ENCODE peak calls at places on chromosomes 5 and 9, in six cellular contexts. Y is lower leg skin; V is AG04450; U is brain microvascular endothelial cell; W is foreskin keratinocyte; K is CD8-positive, alpha-beta T cell. H is an unnamed sample.

GRCh38 chr5:181028032-181028819 is 11.8 kb upstream of the BTNL9 start:
- DNase-seq in V (no peak), W (no peak), Y (no peak), K (no peak), U (no peak), H (no peak)

GRCh38 chr5:116542619-116543018 is 32.0 kb downstream of the SEMA6A start:
- DNase-seq in Y (no peak), U (no peak), V (no peak), W (no peak), K (no peak), H (no peak)

GRCh38 chr9:9563817-9564216 is 1049.0 kb downstream of the PTPRD start:
- DNase-seq in K (no peak), U (no peak), V (no peak), W (no peak), Y (no peak), H (no peak)

GRCh38 chr5:180825768-180826525 is 23.3 kb upstream of the MGAT1 start:
- DNase-seq in Y (no peak), K (no peak), W (peak), V (no peak), U (peak), H (no peak)

GRCh38 chr5:132947661-132948060 is 15.8 kb downstream of the AFF4 start:
- DNase-seq in K (no peak), Y (no peak), U (no peak), V (peak), W (peak), H (no peak)

GRCh38 chr5:68274847-68275700 is 59.5 kb downstream of the PIK3R1 start:
- DNase-seq in K (no peak), U (no peak), V (no peak), Y (no peak), W (no peak), H (no peak)

GRCh38 chr5:138177936-138178515 is 404 bp downstream of the BRD8 start:
- DNase-seq in U (peak), V (no peak), Y (no peak), W (no peak), K (peak), H (no peak)

GRCh38 chr5:87686975-87687374 is 274.2 kb upstream of the CCNH start:
- DNase-seq in U (no peak), W (no peak), K (no peak), V (no peak), Y (no peak), H (no peak)

GRCh38 chr9:128108784-128109709 is 18.5 kb downstream of the PTGES2 start:
- DNase-seq in K (no peak), V (no peak), U (no peak), W (no peak), Y (no peak), H (no peak)

GRCh38 chr9:129613520-129614175 is 7.3 kb downstream of the C9orf50 start:
- DNase-seq in Y (no peak), W (no peak), V (no peak), K (no peak), U (no peak), H (no peak)

GRCh38 chr9:129619787-129620668 is 873 bp downstream of the C9orf50 start:
- DNase-seq in W (no peak), U (no peak), Y (no peak), V (no peak), K (no peak), H (no peak)

GRCh38 chr9:129615407-129616285 is 5.3 kb downstream of the C9orf50 start:
- DNase-seq in U (no peak), W (no peak), K (peak), V (no peak), Y (no peak), H (no peak)

GRCh38 chr9:129614932-129615331 is 6.0 kb downstream of the C9orf50 start:
- DNase-seq in V (no peak), K (no peak), U (no peak), W (no peak), Y (no peak), H (no peak)

GRCh38 chr9:129617167-129617566 is 3.7 kb downstream of the C9orf50 start:
- DNase-seq in V (peak), K (peak), W (peak), U (peak), Y (no peak), H (no peak)
- TF ChIP-seq CTCF in V (peak), K (no peak), W (peak), U (peak), Y (no peak), H (no peak)

GRCh38 chr9:131421691-131422090 is 27.8 kb downstream of the PRRC2B start:
- DNase-seq in U (no peak), V (no peak), W (no peak), Y (no peak), K (no peak), H (no peak)

GRCh38 chr9:131422241-131422792 is 28.4 kb downstream of the PRRC2B start:
- DNase-seq in Y (no peak), U (no peak), V (no peak), K (no peak), W (no peak), H (no peak)

GRCh38 chr9:131419716-131420115 is 25.8 kb downstream of the PRRC2B start:
- DNase-seq in V (no peak), U (no peak), K (no peak), Y (no peak), W (no peak), H (no peak)

GRCh38 chr9:131419029-131419614 is 25.2 kb downstream of the PRRC2B start:
- DNase-seq in W (no peak), Y (no peak), U (no peak), V (no peak), K (no peak), H (no peak)

DNA sequence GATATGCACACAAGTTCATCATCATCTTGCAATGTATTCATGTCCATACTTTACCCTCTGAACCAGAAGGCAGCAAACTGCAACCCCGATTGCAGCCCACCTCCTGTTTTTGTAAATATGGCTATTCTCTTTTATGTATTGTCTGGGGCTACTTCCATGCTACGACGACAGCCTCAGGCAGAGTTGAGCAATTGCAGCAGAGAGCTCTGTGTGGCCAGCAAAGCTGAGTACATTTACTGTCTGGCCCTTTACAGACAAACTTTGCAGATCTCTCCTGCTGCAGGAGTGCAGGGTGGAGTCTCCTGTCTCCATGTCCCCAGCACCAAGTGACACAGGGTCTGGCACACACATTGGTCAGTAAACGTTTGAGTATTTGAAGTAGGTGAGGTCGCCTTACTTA is 27.0 kb downstream of the PRRC2B start:
- DNase-seq in U (no peak), V (no peak), K (no peak), Y (no peak), W (no peak), H (no peak)
- TF ChIP-seq CTCF in U (peak), V (no peak), K (no peak), Y (no peak), W (peak), H (no peak)

GRCh38 chr5:79235578-79236363 is at the start of gene JMY:
- DNase-seq in U (peak), V (peak), W (peak), K (peak), Y (peak), H (peak)
- TF ChIP-seq CTCF in U (no peak), V (peak), W (peak), K (no peak), Y (no peak), H (no peak)

GRCh38 chr9:115969096-115969495 is 184.5 kb upstream of the PAPPA start:
- DNase-seq in W (no peak), V (no peak), U (no peak), K (no peak), Y (no peak), H (no peak)

GRCh38 chr9:115973241-115973640 is 180.3 kb upstream of the PAPPA start:
- DNase-seq in Y (no peak), V (no peak), K (no peak), W (no peak), U (no peak), H (no peak)

GRCh38 chr9:115976726-115977125 is 176.9 kb upstream of the PAPPA start:
- DNase-seq in K (no peak), V (no peak), W (no peak), U (no peak), Y (no peak), H (no peak)

GRCh38 chr9:115972362-115972761 is 181.2 kb upstream of the PAPPA start:
- DNase-seq in Y (no peak), U (no peak), K (no peak), W (no peak), V (no peak), H (no peak)

DNA sequence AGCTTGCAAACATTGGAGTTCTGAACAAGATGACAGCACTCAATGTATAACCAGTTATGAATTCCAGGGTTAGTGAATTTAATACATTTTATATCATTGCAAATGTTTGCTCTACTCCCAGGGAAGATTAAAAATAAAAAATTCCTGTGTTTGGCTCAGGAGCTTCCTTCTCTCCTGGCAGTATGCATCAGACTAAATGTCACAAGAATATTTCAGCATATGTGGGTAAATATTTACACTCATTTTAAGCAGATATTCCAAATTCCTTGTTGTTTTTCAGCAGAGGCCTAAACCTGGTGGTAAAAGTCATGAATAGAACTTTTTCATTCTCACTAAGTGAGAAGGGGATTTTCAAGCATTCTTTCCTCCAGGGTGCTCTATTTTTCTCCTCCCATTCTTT is 180.8 kb upstream of the PAPPA start:
- DNase-seq in K (no peak), W (no peak), U (no peak), Y (no peak), V (no peak), H (no peak)
- TF ChIP-seq CTCF in K (no peak), W (no peak), U (no peak), Y (no peak), V (peak), H (no peak)

DNA sequence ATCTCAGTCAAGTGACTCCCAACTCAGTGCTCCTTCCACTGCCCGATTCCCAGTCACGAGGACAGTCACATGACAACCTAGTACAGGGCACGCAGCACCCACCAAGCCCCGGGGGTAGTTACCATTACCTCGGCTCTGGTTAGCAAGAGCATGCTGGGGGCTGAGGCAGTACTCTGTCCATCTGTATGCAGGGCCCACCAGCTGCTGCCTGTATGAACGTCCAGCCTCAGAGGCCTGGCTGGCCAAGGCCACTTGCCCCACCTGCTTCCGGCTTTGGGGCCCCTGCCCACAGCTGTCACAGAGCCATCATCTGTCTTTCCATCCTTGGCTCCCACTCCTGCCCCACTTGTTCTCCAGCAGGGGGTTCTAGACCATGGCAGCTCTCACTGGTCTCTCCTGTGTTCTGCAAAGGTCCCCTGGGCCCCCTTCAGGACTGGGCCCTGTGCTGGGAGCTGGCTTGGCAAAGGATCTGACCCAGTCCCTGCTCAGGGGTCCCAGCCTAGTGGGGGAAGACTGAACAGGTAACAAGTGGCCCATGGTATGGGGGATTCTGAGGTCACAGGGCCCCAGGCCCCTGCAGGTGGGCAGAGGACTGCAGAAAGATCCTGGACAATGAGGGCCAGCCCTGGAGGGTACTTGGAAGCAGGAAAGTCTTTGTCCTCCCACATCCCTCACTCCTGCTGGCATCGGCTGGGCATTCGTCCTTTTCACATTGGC is 3.3 kb downstream of the RPL35 start:
- DNase-seq in U (no peak), W (no peak), V (no peak), Y (no peak), K (no peak), H (no peak)
- TF ChIP-seq CTCF in U (no peak), W (peak), V (no peak), Y (no peak), K (no peak), H (no peak)